ENCODE peak calls at places on chromosomes 3 and 15, in seven cellular contexts. One of them, this sample, is unnamed.

GRCh38 chr3:147159141-147159540 is 247.2 kb downstream of the ZIC4 start:
- DNase-seq in GM13976: no peak
- DNase-seq in activated CD4-positive, CD25-positive, alpha-beta regulatory T cell: no peak
- DNase-seq in CD14-positive monocyte: no peak
- DNase-seq in M059J: no peak
- DNase-seq in CD4-positive, alpha-beta memory T cell: no peak
- DNase-seq in osteocyte: no peak
- DNase-seq in this sample: no peak

GRCh38 chr3:81726132-81726531 is 35.3 kb downstream of the GBE1 start:
- DNase-seq in osteocyte: no peak
- DNase-seq in GM13976: no peak
- DNase-seq in CD4-positive, alpha-beta memory T cell: no peak
- DNase-seq in M059J: peak; percentile 61
- DNase-seq in CD14-positive monocyte: no peak
- DNase-seq in activated CD4-positive, CD25-positive, alpha-beta regulatory T cell: no peak
- DNase-seq in this sample: no peak

GRCh38 chr3:108513961-108514360 is 3.6 kb upstream of the MYH15 start:
- DNase-seq in CD4-positive, alpha-beta memory T cell: no peak
- DNase-seq in M059J: peak; percentile 44
- DNase-seq in GM13976: no peak
- DNase-seq in osteocyte: no peak
- DNase-seq in CD14-positive monocyte: no peak
- DNase-seq in activated CD4-positive, CD25-positive, alpha-beta regulatory T cell: no peak
- DNase-seq in this sample: no peak

GRCh38 chr3:117722856-117723255 is 1013.3 kb downstream of the TUSC7 start:
- DNase-seq in osteocyte: no peak
- DNase-seq in activated CD4-positive, CD25-positive, alpha-beta regulatory T cell: no peak
- DNase-seq in CD4-positive, alpha-beta memory T cell: no peak
- DNase-seq in GM13976: no peak
- DNase-seq in M059J: no peak
- DNase-seq in CD14-positive monocyte: peak; percentile 42
- DNase-seq in this sample: no peak

GRCh38 chr3:7367968-7368367 is 507.1 kb downstream of the GRM7 start:
- DNase-seq in activated CD4-positive, CD25-positive, alpha-beta regulatory T cell: no peak
- DNase-seq in CD4-positive, alpha-beta memory T cell: no peak
- DNase-seq in GM13976: no peak
- DNase-seq in M059J: no peak
- DNase-seq in CD14-positive monocyte: no peak
- DNase-seq in osteocyte: no peak
- DNase-seq in this sample: no peak

GRCh38 chr15:77035999-77036471 is 34.9 kb downstream of the TSPAN3 start:
- DNase-seq in osteocyte: no peak
- DNase-seq in GM13976: peak; percentile 22
- DNase-seq in activated CD4-positive, CD25-positive, alpha-beta regulatory T cell: no peak
- DNase-seq in M059J: no peak
- DNase-seq in CD4-positive, alpha-beta memory T cell: peak; percentile 34
- DNase-seq in CD14-positive monocyte: no peak
- DNase-seq in this sample: no peak

GRCh38 chr3:60316121-60316783 is 935.0 kb downstream of the FHIT start:
- DNase-seq in activated CD4-positive, CD25-positive, alpha-beta regulatory T cell: no peak
- DNase-seq in osteocyte: no peak
- DNase-seq in CD14-positive monocyte: no peak
- DNase-seq in GM13976: no peak
- DNase-seq in CD4-positive, alpha-beta memory T cell: no peak
- DNase-seq in M059J: peak; percentile 20
- DNase-seq in this sample: no peak

GRCh38 chr3:148643389-148643840 is 54.3 kb upstream of the AGTR1 start:
- DNase-seq in GM13976: no peak
- DNase-seq in osteocyte: no peak
- DNase-seq in CD14-positive monocyte: no peak
- DNase-seq in CD4-positive, alpha-beta memory T cell: no peak
- DNase-seq in activated CD4-positive, CD25-positive, alpha-beta regulatory T cell: no peak
- DNase-seq in M059J: peak; percentile 83
- DNase-seq in this sample: no peak

GRCh38 chr15:51380999-51381806 is 39.7 kb downstream of the GLDN start:
- DNase-seq in activated CD4-positive, CD25-positive, alpha-beta regulatory T cell: no peak
- DNase-seq in osteocyte: no peak
- DNase-seq in CD14-positive monocyte: peak; percentile 74
- DNase-seq in CD4-positive, alpha-beta memory T cell: no peak
- DNase-seq in GM13976: peak; percentile 80
- DNase-seq in M059J: peak; percentile 75
- DNase-seq in this sample: no peak

This sample was measured in GOT3.